ENCODE peak calls at places on chromosomes 11 and 22, in nine cellular contexts. F is lower leg skin, M is GM23338, Y is PC-3, Z is A673, X is A549, K is cardiac fibroblast, H is Peyer's patch, V is BJ. S is an unnamed sample.

GRCh38 chr22:17074648-17075002 is 10.2 kb upstream of the IL17RA start:
- DNase-seq in F (no peak), M (no peak), Y (no peak), Z (no peak), X (no peak), K (no peak), H (no peak), V (no peak), S (no peak)

GRCh38 chr11:113705871-113706654 is at the start of gene TMPRSS5:
- DNase-seq in F (no peak), M (no peak), Y (no peak), Z (peak; percentile 93), X (no peak), K (no peak), H (no peak), V (no peak), S (no peak)

GRCh38 chr11:17351510-17352176 is at the start of gene NCR3LG1:
- DNase-seq in F (peak; percentile 29), M (peak; percentile 77), Y (no peak), Z (peak; percentile 63), X (peak; percentile 45), K (peak; percentile 79), H (peak; percentile 89), V (peak; percentile 5), S (peak; percentile 68)

GRCh38 chr11:63017306-63017974 is 1.8 kb upstream of the SLC22A8 start:
- DNase-seq in F (no peak), M (no peak), Y (no peak), Z (no peak), X (no peak), K (no peak), H (no peak), V (no peak), S (no peak)

GRCh38 chr11:119608201-119608600 is 120.8 kb downstream of the NECTIN1 start:
- DNase-seq in F (no peak), M (no peak), Y (no peak), Z (no peak), X (no peak), K (no peak), H (no peak), V (no peak), S (no peak)

GRCh38 chr11:27497284-27497866 is 9.2 kb downstream of the LIN7C start:
- DNase-seq in F (no peak), M (peak; percentile 17), Y (peak; percentile 62), Z (peak; percentile 84), X (peak; percentile 33), K (peak; percentile 54), H (no peak), V (no peak), S (peak; percentile 37)

GRCh38 chr11:11967669-11968510 is 40.5 kb downstream of the DKK3 start:
- DNase-seq in F (no peak), M (no peak), Y (no peak), Z (no peak), X (no peak), K (no peak), H (no peak), V (no peak), S (no peak)

GRCh38 chr11:131637469-131638175 is 267.2 kb downstream of the NTM start:
- DNase-seq in F (no peak), M (no peak), Y (no peak), Z (no peak), X (no peak), K (no peak), H (no peak), V (no peak), S (no peak)

GRCh38 chr22:23713696-23714595 is 23.1 kb downstream of the RGL4 start:
- DNase-seq in F (no peak), M (no peak), Y (no peak), Z (no peak), X (no peak), K (no peak), H (no peak), V (no peak), S (no peak)

GRCh38 chr11:100684101-100685065 is 2.7 kb upstream of the ARHGAP42 start:
- DNase-seq in F (no peak), M (no peak), Y (peak; percentile 78), Z (no peak), X (peak; percentile 69), K (no peak), H (no peak), V (no peak), S (peak; percentile 75)

GRCh38 chr11:22192289-22192641 is 620 bp upstream of the ANO5 start:
- DNase-seq in F (no peak), M (peak; percentile 84), Y (no peak), Z (peak; percentile 15), X (peak; percentile 60), K (no peak), H (peak; percentile 51), V (no peak), S (no peak)

GRCh38 chr22:48235744-48236143 is 1473.3 kb downstream of the TBC1D22A start:
- DNase-seq in F (no peak), M (no peak), Y (no peak), Z (no peak), X (no peak), K (no peak), H (no peak), V (no peak), S (no peak)

GRCh38 chr22:49331223-49331815 is 496.4 kb downstream of the BRD1 start:
- DNase-seq in F (no peak), M (no peak), Y (no peak), Z (no peak), X (no peak), K (no peak), H (no peak), V (no peak), S (no peak)

GRCh38 chr11:11537871-11538270 is 83.9 kb downstream of the GALNT18 start:
- DNase-seq in F (no peak), M (no peak), Y (no peak), Z (no peak), X (no peak), K (no peak), H (no peak), V (no peak), S (no peak)

GRCh38 chr22:39900306-39901227 is at the start of gene GRAP2:
- DNase-seq in F (no peak), M (no peak), Y (no peak), Z (no peak), X (no peak), K (no peak), H (peak; percentile 79), V (no peak), S (no peak)

GRCh38 chr22:39904864-39905263 is 4.0 kb downstream of the GRAP2 start:
- DNase-seq in F (no peak), M (no peak), Y (no peak), Z (no peak), X (no peak), K (no peak), H (no peak), V (no peak), S (no peak)

GRCh38 chr22:39898997-39899396 is 1.9 kb upstream of the GRAP2 start:
- DNase-seq in F (no peak), M (no peak), Y (no peak), Z (peak; percentile 28), X (no peak), K (no peak), H (peak; percentile 56), V (no peak), S (no peak)

GRCh38 chr22:39897841-39898240 is 3.0 kb upstream of the GRAP2 start:
- DNase-seq in F (no peak), M (no peak), Y (no peak), Z (no peak), X (no peak), K (no peak), H (no peak), V (no peak), S (no peak)

DNA sequence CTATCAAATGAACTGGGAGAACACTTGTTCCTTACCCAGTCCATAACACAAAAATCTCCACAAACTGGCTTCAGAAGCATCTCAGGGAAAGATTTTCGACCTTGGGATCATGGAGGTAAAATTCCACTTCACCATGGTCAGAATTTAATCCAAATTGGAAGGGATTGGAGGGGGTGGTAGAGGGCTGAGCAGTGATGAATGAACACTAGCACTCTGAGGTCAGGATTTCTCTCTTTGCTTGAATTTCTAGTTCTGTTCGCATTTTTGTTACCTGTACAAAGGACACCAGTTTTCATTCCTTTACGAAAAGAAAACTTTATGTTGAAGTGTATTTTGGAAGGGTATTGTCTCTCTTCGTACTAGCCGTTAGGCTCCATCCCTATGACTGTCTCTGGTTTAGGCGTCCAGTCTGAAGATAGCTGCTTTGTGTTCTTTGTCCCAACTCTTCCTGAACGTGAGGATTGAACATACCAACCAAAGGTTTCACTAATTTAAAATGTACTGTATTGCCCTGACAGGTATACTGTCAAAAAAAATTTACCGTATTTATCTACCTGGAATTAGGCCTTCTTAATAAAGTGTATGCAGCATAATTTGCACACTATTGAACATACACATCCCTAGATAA is 749 bp downstream of the GRAP2 start:
- DNase-seq in F (no peak), M (no peak), Y (no peak), Z (no peak), X (no peak), K (no peak), H (no peak), V (no peak), S (no peak)
- H3K4me3 ChIP-seq in F (no peak overlapping the region), M (no peak overlapping the region), Y (no peak overlapping the region), Z (no peak overlapping the region), X (no peak overlapping the region), K (no peak overlapping the region), H (peak overlapping the region; percentile 27), V (no peak overlapping the region), S (no peak overlapping the region)

GRCh38 chr11:97140885-97141494 is 751.2 kb downstream of the JRKL start:
- DNase-seq in F (no peak), M (peak; percentile 66), Y (peak; percentile 43), Z (peak; percentile 53), X (peak; percentile 2), K (peak; percentile 46), H (no peak), V (no peak), S (peak; percentile 53)
- TF ChIP-seq CTCF in F (no peak), M (peak; percentile 71), Y (peak; percentile 81), Z (peak; percentile 80), X (no peak), K (peak; percentile 42), H (no peak), V (peak; percentile 16), S (peak; percentile 73)

DNA sequence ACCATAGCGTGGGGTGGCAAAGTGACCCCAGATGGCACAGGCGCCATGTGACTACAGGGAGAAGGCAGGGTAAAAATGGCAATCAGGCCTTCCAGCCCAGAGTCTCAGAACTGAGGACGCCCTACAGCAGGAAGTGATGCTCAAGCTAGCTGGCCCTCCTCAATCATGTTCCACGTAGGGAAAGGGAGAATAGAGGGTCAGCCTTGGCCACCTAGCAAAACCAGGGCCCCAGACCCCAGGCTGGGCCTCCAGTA is 978 bp upstream of the ANKRD13D start:
- DNase-seq in F (no peak), M (no peak), Y (no peak), Z (no peak), X (no peak), K (no peak), H (no peak), V (no peak), S (no peak)
- H3K4me3 ChIP-seq in F (no peak overlapping the region), M (peak overlapping the region; percentile 91), Y (peak overlapping the region; percentile 83), Z (peak overlapping the region; percentile 75), X (peak overlapping the region; percentile 65), K (peak overlapping the region; percentile 75), H (peak overlapping the region; percentile 85), V (peak overlapping the region; percentile 94), S (peak overlapping the region; percentile 66)

DNA sequence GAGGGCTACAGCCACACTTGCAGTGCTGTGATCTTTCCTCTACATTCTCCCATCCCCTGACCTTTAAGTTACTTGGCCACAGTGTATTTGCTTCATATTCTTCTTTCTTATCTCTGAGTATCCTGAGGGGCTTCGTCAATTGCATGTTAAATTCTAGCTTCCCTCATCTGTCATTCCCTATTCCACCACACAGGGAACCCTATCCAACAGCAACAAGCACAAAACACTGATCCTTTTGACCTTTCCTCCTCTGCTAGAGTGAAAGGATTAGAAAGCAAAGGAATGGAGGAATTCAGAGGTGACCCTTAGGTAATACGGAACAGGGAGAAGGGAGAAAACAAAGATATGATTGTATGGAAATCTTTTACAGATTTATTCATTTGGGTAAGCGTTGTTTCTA is 1061.7 kb upstream of the TENM4 start:
- DNase-seq in F (no peak), M (peak; percentile 48), Y (no peak), Z (no peak), X (no peak), K (no peak), H (no peak), V (no peak), S (no peak)
- TF ChIP-seq CTCF in F (no peak), M (peak; percentile 3), Y (no peak), Z (no peak), X (no peak), K (no peak), H (no peak), V (no peak), S (no peak)

S was measured in epithelial cell of esophagus.